ENCODE peak calls at places on chromosomes 2 and 18, in seven cellular contexts. X is hippocampal formation; M is Daoy; H is GM12878; T is heart left ventricle; V is activated CD4-positive, alpha-beta T cell treated with anti-CD3 and anti-CD28 coated beads for 48 hours; P is GM04503. J is an unnamed sample.

GRCh38 chr2:71780162-71780561 is 326.8 kb downstream of the DYSF start:
- DNase-seq in X (no peak), T (no peak), H (no peak), V (no peak), P (no peak), M (no peak), J (no peak)

GRCh38 chr2:71506222-71506621 is 52.9 kb downstream of the DYSF start:
- DNase-seq in H (no peak), P (no peak), X (no peak), V (no peak), M (no peak), T (no peak), J (no peak)

GRCh38 chr2:119234021-119235019 is 10.7 kb downstream of the STEAP3 start:
- DNase-seq in X (no peak), H (no peak), M (peak; percentile 34), V (peak; percentile 14), P (no peak), T (no peak), J (no peak)

GRCh38 chr18:74381621-74382350 is 66.1 kb downstream of the C18orf63 start:
- DNase-seq in H (no peak), P (no peak), M (no peak), T (no peak), V (no peak), X (no peak), J (no peak)

GRCh38 chr2:197312186-197312585 is 1.6 kb upstream of the ANKRD44 start:
- DNase-seq in V (no peak), P (no peak), X (no peak), M (no peak), T (no peak), H (no peak), J (no peak)

GRCh38 chr2:170247882-170248393 is 70.0 kb downstream of the MYO3B start:
- DNase-seq in P (no peak), M (no peak), X (no peak), H (no peak), V (no peak), T (no peak), J (no peak)

GRCh38 chr2:11175293-11175795 is 20.1 kb downstream of the SLC66A3 start:
- DNase-seq in V (no peak), M (peak; percentile 26), P (no peak), T (no peak), X (no peak), H (no peak), J (no peak)

GRCh38 chr18:23828426-23828825 is 139.2 kb downstream of the LAMA3 start:
- DNase-seq in V (peak; percentile 36), M (peak; percentile 75), P (no peak), X (no peak), T (no peak), H (no peak), J (peak; percentile 21)

GRCh38 chr2:19574788-19575260 is 216.4 kb upstream of the OSR1 start:
- DNase-seq in H (no peak), M (peak; percentile 13), P (peak; percentile 70), V (no peak), T (no peak), X (no peak), J (no peak)

GRCh38 chr2:236607471-236608307 is 38.1 kb downstream of the ACKR3 start:
- DNase-seq in X (no peak), M (peak; percentile 12), P (no peak), V (no peak), H (no peak), T (no peak), J (no peak)

GRCh38 chr2:12861344-12861942 is 144.7 kb downstream of the TRIB2 start:
- DNase-seq in V (no peak), T (no peak), H (no peak), P (peak; percentile 59), M (no peak), X (no peak), J (no peak)

GRCh38 chr2:70340921-70341765 is 39.3 kb upstream of the FAM136A start:
- DNase-seq in M (peak; percentile 49), V (peak; percentile 44), P (no peak), X (peak; percentile 45), T (no peak), H (no peak), J (peak; percentile 3)

GRCh38 chr2:199985625-199986207 is 30.3 kb downstream of the MAIP1 start:
- DNase-seq in T (no peak), V (peak; percentile 78), P (peak; percentile 28), X (peak; percentile 50), M (peak; percentile 72), H (no peak), J (peak; percentile 43)

J was measured in GM12864.